ENCODE peak calls at places on chromosomes 3 and 15, in five cellular contexts. G is endothelial cell; U is stimulated activated CD8-positive, alpha-beta memory T cell treated with anti-CD3 and anti-CD28 coated beads, Interleukin-7, amount 100 ng/mL, for 1 hour; R is neural crest cell; H is aorta. S is an unnamed sample.

GRCh38 chr15:60376677-60377095 is 21.1 kb downstream of the ANXA2 start:
- DNase-seq in G (no peak), R (no peak), U (no peak), H (no peak), S (no peak)

GRCh38 chr3:107430214-107431047 is 53.2 kb downstream of the CCDC54 start:
- DNase-seq in U (no peak), H (peak), R (no peak), G (peak), S (no peak)

GRCh38 chr3:53599780-53600179 is 105.4 kb downstream of the CACNA1D start:
- DNase-seq in H (no peak), U (no peak), R (no peak), G (no peak), S (no peak)

GRCh38 chr3:49401758-49402157 is 10.0 kb downstream of the RHOA start:
- DNase-seq in R (no peak), G (no peak), U (no peak), H (no peak), S (no peak)

GRCh38 chr15:48112242-48112641 is 8.5 kb upstream of the SLC24A5 start:
- DNase-seq in U (no peak), G (peak), H (no peak), R (no peak), S (no peak)

GRCh38 chr3:64501298-64501906 is 186.4 kb downstream of the ADAMTS9 start:
- DNase-seq in R (no peak), U (no peak), H (no peak), G (no peak), S (peak)

GRCh38 chr15:63892794-63893441 is 59.2 kb upstream of the HERC1 start:
- DNase-seq in U (peak), R (no peak), H (peak), G (no peak), S (no peak)

GRCh38 chr3:54536450-54536849 is 391.4 kb downstream of the LRTM1 start:
- DNase-seq in G (no peak), U (no peak), H (no peak), R (no peak), S (no peak)

GRCh38 chr3:43768594-43768993 is 77.9 kb downstream of the ABHD5 start:
- DNase-seq in G (no peak), H (peak), U (no peak), R (no peak), S (no peak)

GRCh38 chr15:64519897-64520296 is 59.5 kb downstream of the ZNF609 start:
- DNase-seq in U (no peak), R (no peak), H (no peak), G (no peak), S (no peak)

GRCh38 chr15:61389334-61390028 is 160.4 kb upstream of the RORA start:
- DNase-seq in R (no peak), H (no peak), G (no peak), U (no peak), S (no peak)

GRCh38 chr3:87260270-87260669 is 16.1 kb downstream of the POU1F1 start:
- DNase-seq in H (no peak), U (no peak), G (peak), R (peak), S (peak)

GRCh38 chr3:72099331-72100061 is 314.5 kb upstream of the PROK2 start:
- DNase-seq in U (no peak), H (no peak), R (no peak), G (no peak), S (no peak)

GRCh38 chr3:103195201-103195600 is 760.4 kb downstream of the ZPLD1 start:
- DNase-seq in R (no peak), G (no peak), U (no peak), H (no peak), S (no peak)

GRCh38 chr15:51878446-51879386 is 49.3 kb downstream of the TMOD3 start:
- DNase-seq in H (no peak), G (no peak), U (no peak), R (no peak), S (no peak)

GRCh38 chr3:13332740-13333139 is 87.4 kb downstream of the NUP210 start:
- DNase-seq in H (no peak), G (no peak), U (no peak), R (no peak), S (no peak)

GRCh38 chr3:66620185-66620803 is 119.5 kb upstream of the LRIG1 start:
- DNase-seq in G (no peak), U (no peak), H (no peak), R (peak), S (no peak)

GRCh38 chr3:168862466-168862865 is 766.7 kb upstream of the GOLIM4 start:
- DNase-seq in R (no peak), G (no peak), U (no peak), H (no peak), S (no peak)

GRCh38 chr15:25439456-25439836 is 622 bp upstream of the UBE3A start:
- DNase-seq in G (no peak), U (no peak), H (no peak), R (no peak), S (peak)

GRCh38 chr3:73549071-73549600 is 75.6 kb downstream of the PDZRN3 start:
- DNase-seq in H (no peak), G (no peak), U (no peak), R (no peak), S (no peak)

S was measured in HuH-7.